ENCODE peak calls at places on chromosomes 11 and 22, in seven cellular contexts. S is AG04449, L is body of pancreas, O is neural progenitor cell, G is A549, V is pancreas, D is Peyer's patch. Q is an unnamed sample.

GRCh38 chr22:45579306-45579705 is 76.6 kb downstream of the FBLN1 start:
- DNase-seq in V (no peak), G (no peak), L (no peak), D (no peak), S (no peak), O (no peak), Q (no peak)

GRCh38 chr11:34869425-34869824 is 46.8 kb downstream of the APIP start:
- DNase-seq in L (no peak), S (no peak), D (no peak), O (peak), V (no peak), G (peak), Q (no peak)

GRCh38 chr11:123640677-123641494 is 13.5 kb downstream of the SCN3B start:
- DNase-seq in V (no peak), D (peak), L (peak), S (no peak), G (peak), O (peak), Q (peak)

GRCh38 chr22:43173976-43174720 is 12.8 kb downstream of the TTLL12 start:
- DNase-seq in L (no peak), O (no peak), D (no peak), V (no peak), G (no peak), S (no peak), Q (no peak)

GRCh38 chr11:14073821-14074529 is 111.5 kb downstream of the SPON1 start:
- DNase-seq in L (peak), O (peak), G (no peak), S (no peak), V (no peak), D (peak), Q (no peak)

GRCh38 chr22:22410121-22410520 is 98.4 kb downstream of the ZNF280B start:
- DNase-seq in O (no peak), L (peak), G (no peak), S (no peak), D (peak), V (no peak), Q (peak)

GRCh38 chr11:67600324-67601029 is 6.3 kb upstream of the NDUFV1 start:
- DNase-seq in S (no peak), V (no peak), L (no peak), G (no peak), D (peak), O (no peak), Q (no peak)

GRCh38 chr11:65899356-65900124 is 648 bp downstream of the FOSL1 start:
- DNase-seq in D (peak), G (peak), S (no peak), L (peak), O (peak), V (no peak), Q (peak)

GRCh38 chr11:27842290-27842689 is 142.0 kb upstream of the BDNF start:
- DNase-seq in L (no peak), V (no peak), D (no peak), G (no peak), O (no peak), S (no peak), Q (no peak)

GRCh38 chr11:46896719-46897406 is 21.5 kb downstream of the LRP4 start:
- DNase-seq in S (no peak), V (no peak), L (no peak), G (peak), D (no peak), O (peak), Q (no peak)

GRCh38 chr11:83072689-83073242 is 1.1 kb upstream of the RAB30 start:
- DNase-seq in D (no peak), G (no peak), O (peak), V (no peak), L (no peak), S (no peak), Q (no peak)

GRCh38 chr22:32771761-32772160 is 29.7 kb upstream of the TIMP3 start:
- DNase-seq in D (no peak), S (no peak), V (no peak), G (no peak), O (no peak), L (no peak), Q (no peak)

GRCh38 chr11:131776211-131776610 is 405.8 kb downstream of the NTM start:
- DNase-seq in S (no peak), G (no peak), V (no peak), D (no peak), L (no peak), O (no peak), Q (no peak)

GRCh38 chr22:25094579-25094978 is 105.1 kb upstream of the CRYBB3 start:
- DNase-seq in G (no peak), S (no peak), O (no peak), D (no peak), V (no peak), L (no peak), Q (no peak)

GRCh38 chr11:6693342-6694228 is 10.4 kb upstream of the MRPL17 start:
- DNase-seq in G (peak), V (no peak), S (peak), L (no peak), O (no peak), D (no peak), Q (no peak)

GRCh38 chr22:38732251-38732815 is 23.5 kb downstream of the SUN2 start:
- DNase-seq in S (no peak), V (peak), O (no peak), D (no peak), L (peak), G (no peak), Q (no peak)

GRCh38 chr22:36457688-36458450 is 23.6 kb downstream of the TXN2 start:
- DNase-seq in G (no peak), V (no peak), L (peak), S (no peak), D (no peak), O (no peak), Q (peak)

DNA sequence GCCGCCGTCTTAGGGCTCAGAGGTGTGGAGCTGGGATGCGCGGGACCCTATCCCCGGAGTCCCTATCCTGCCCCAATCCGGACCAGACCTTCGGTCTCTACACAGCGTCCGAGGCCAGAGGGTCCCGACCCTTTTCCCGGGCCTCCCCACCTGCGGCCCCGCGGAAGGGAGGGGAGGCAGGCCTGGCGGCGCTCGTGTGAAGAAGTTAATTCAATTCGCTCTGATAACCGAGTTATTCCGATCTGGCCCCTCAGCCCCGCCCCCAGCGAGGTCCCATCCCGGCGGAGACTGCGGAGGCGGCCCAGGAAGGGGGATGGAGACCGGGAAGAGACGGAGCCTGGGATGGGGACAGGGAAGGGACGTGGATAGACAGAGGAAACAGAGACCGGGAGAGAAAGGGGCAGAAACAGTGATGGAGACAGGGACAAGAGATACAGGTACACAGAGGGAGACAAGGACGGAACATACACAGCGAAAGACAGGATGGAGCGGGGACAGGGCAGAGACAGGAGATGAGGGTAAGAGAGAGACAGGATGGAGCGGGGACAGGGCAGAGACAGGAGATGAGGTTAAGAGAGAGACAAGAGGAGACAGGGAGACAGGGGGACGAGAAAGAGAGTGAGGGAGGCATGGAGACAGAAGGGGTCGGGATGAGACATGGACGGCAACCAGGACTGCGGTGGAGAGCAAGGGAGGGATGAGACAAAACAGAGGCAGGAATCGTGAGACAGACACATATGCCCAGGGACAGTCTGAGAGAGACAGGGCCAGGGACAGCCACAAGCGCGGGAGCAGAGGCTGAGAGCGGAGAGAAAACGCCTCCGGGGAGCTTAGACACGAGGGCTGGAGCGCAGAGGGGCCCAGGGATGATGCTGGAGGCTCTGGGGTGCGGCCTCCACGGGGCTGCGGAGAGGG is 598 bp upstream of the PHOX2A start:
- DNase-seq in L (no peak), S (no peak), O (peak), D (no peak), V (no peak), G (no peak), Q (no peak)
- H3K4me3 ChIP-seq in L (no peak), S (peak), O (peak), D (no peak), V (no peak), G (no peak), Q (no peak)

DNA sequence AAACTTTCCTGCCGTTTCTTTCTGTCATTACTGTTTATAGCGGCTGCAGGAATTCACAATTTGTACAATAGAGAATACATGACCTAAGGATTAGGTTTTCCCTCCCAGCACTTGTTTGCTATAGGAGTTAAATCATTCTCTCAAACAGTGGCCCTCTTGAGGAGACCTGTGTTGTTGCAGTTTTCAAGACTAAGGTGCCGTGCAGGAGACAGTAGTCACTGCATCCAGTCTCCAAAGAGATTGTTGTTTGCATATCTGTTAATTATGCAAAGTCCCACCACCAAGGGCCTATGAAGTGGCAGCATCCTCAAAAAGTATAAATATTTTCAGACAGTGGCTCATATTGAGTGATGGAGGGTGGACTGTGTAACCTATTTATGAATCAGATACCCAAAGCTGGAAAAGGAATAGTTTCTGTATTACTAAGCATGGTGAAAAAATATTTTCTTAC is 2.3 kb downstream of the PRSS23 start:
- DNase-seq in L (peak), O (peak), G (peak), S (no peak), V (no peak), D (peak), Q (no peak)
- H3K4me3 ChIP-seq in L (no peak), O (peak), G (peak), S (peak), V (no peak), D (no peak), Q (peak)

GRCh38 chr11:8685820-8686219 is 3.2 kb downstream of the RPL27A start:
- DNase-seq in L (no peak), O (no peak), G (no peak), S (no peak), D (no peak), V (no peak), Q (no peak)
- H3K4me3 ChIP-seq in L (no peak), O (no peak), G (no peak), S (no peak), D (no peak), V (no peak), Q (no peak)

GRCh38 chr11:331332-332060 is 10.8 kb upstream of the IFITM3 start:
- DNase-seq in V (no peak), L (no peak), S (no peak), D (no peak), G (no peak), O (no peak), Q (no peak)

GRCh38 chr11:330307-330693 is 9.6 kb upstream of the IFITM3 start:
- DNase-seq in S (no peak), L (no peak), D (no peak), V (no peak), G (no peak), O (no peak), Q (no peak)

GRCh38 chr11:332651-333480 is 12.2 kb upstream of the IFITM3 start:
- DNase-seq in S (no peak), D (no peak), L (no peak), V (no peak), G (no peak), O (no peak), Q (no peak)

GRCh38 chr11:329886-330253 is 9.2 kb upstream of the IFITM3 start:
- DNase-seq in O (no peak), S (no peak), L (no peak), D (no peak), G (no peak), V (no peak), Q (no peak)

DNA sequence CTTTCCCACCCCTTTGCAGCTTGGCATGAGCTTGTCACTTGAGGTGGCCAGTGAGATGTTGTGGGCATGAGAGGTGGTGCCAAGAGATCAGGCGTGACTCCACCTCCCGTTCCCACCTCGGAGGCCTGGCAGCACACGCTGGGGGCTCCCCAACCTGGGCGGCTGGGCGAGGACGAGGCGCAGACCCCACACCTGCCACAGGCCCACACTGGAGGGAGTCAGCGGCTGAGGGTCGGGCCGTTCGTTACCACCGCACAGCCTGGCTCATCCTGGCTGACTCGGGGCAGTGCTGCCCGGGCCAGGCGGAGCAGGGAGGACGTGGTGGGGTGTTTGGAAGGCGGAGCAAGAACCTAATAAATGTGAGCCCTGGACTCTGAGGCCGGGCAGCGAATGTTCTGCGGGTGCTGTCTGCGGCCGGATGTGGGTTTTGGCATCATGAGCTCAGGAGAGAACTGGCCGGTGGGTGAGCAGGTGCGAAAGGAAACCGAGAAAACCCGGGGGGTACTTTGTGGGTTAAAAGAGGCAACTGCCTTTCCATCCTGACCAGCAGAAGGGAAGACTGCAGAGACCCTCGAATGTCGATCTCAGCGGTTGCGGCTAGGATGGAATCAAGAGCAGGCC is 10.1 kb upstream of the IFITM3 start:
- DNase-seq in G (no peak), L (no peak), O (no peak), D (peak), S (no peak), V (no peak), Q (no peak)
- H3K4me3 ChIP-seq in G (no peak), L (no peak), O (no peak), D (no peak), S (no peak), V (no peak), Q (no peak)

Q was measured in heart right ventricle.